ENCODE peak calls at places on chromosomes 7 and 10, in seven cellular contexts. One of them, this sample, is unnamed.

GRCh38 chr7:28272461-28272877 is 91.9 kb upstream of the JAZF1 start:
- DNase-seq in HepG2: no peak
- DNase-seq in GM12878: no peak
- DNase-seq in H1: no peak
- DNase-seq in SK-N-SH: peak
- DNase-seq in HCT116: peak
- DNase-seq in K562: peak
- DNase-seq in this sample: no peak

GRCh38 chr10:11036424-11037011 is 18.8 kb downstream of the CELF2 start:
- DNase-seq in GM12878: no peak
- DNase-seq in K562: peak
- DNase-seq in H1: no peak
- DNase-seq in SK-N-SH: peak
- DNase-seq in HepG2: peak
- DNase-seq in HCT116: no peak
- DNase-seq in this sample: peak

GRCh38 chr10:24871006-24871405 is 81.4 kb downstream of the PRTFDC1 start:
- DNase-seq in HepG2: no peak
- DNase-seq in GM12878: no peak
- DNase-seq in H1: no peak
- DNase-seq in SK-N-SH: no peak
- DNase-seq in HCT116: no peak
- DNase-seq in K562: no peak
- DNase-seq in this sample: no peak

GRCh38 chr10:73413528-73414229 is at the start of gene ANXA7:
- DNase-seq in HCT116: peak
- DNase-seq in SK-N-SH: peak
- DNase-seq in HepG2: peak
- DNase-seq in GM12878: peak
- DNase-seq in K562: peak
- DNase-seq in H1: peak
- DNase-seq in this sample: peak

GRCh38 chr10:92081641-92082040 is 158.1 kb downstream of the BTAF1 start:
- DNase-seq in K562: no peak
- DNase-seq in SK-N-SH: no peak
- DNase-seq in HCT116: no peak
- DNase-seq in H1: no peak
- DNase-seq in HepG2: no peak
- DNase-seq in GM12878: no peak
- DNase-seq in this sample: no peak

GRCh38 chr7:83105948-83106347 is 56.7 kb downstream of the PCLO start:
- DNase-seq in SK-N-SH: no peak
- DNase-seq in HCT116: no peak
- DNase-seq in GM12878: no peak
- DNase-seq in HepG2: no peak
- DNase-seq in K562: no peak
- DNase-seq in H1: no peak
- DNase-seq in this sample: no peak

GRCh38 chr10:95518455-95519131 is 42.6 kb downstream of the SORBS1 start:
- DNase-seq in H1: no peak
- DNase-seq in SK-N-SH: no peak
- DNase-seq in HepG2: no peak
- DNase-seq in K562: no peak
- DNase-seq in HCT116: no peak
- DNase-seq in GM12878: no peak
- DNase-seq in this sample: no peak

GRCh38 chr7:117458977-117459583 is 20.7 kb upstream of the CFTR start:
- DNase-seq in GM12878: no peak
- DNase-seq in SK-N-SH: peak
- DNase-seq in H1: no peak
- DNase-seq in HCT116: peak
- DNase-seq in HepG2: peak
- DNase-seq in K562: peak
- DNase-seq in this sample: peak

GRCh38 chr10:44520651-44521050 is 135.8 kb upstream of the CXCL12 start:
- DNase-seq in GM12878: no peak
- DNase-seq in H1: no peak
- DNase-seq in K562: no peak
- DNase-seq in HCT116: no peak
- DNase-seq in HepG2: no peak
- DNase-seq in SK-N-SH: no peak
- DNase-seq in this sample: no peak

GRCh38 chr7:5396542-5396941 is 27.1 kb downstream of the TNRC18 start:
- DNase-seq in HepG2: no peak
- DNase-seq in HCT116: peak
- DNase-seq in H1: no peak
- DNase-seq in SK-N-SH: peak
- DNase-seq in K562: no peak
- DNase-seq in GM12878: peak
- DNase-seq in this sample: no peak

GRCh38 chr7:1933066-1933835 is 263.2 kb downstream of the ELFN1 start:
- DNase-seq in SK-N-SH: no peak
- DNase-seq in K562: no peak
- DNase-seq in GM12878: no peak
- DNase-seq in H1: no peak
- DNase-seq in HepG2: no peak
- DNase-seq in HCT116: no peak
- DNase-seq in this sample: no peak

GRCh38 chr7:11212816-11213215 is 239.1 kb downstream of the PHF14 start:
- DNase-seq in H1: no peak
- DNase-seq in HepG2: no peak
- DNase-seq in HCT116: no peak
- DNase-seq in SK-N-SH: no peak
- DNase-seq in K562: no peak
- DNase-seq in GM12878: no peak
- DNase-seq in this sample: no peak

GRCh38 chr7:332646-333398 is 42.9 kb downstream of the FOXL3 start:
- DNase-seq in SK-N-SH: peak
- DNase-seq in K562: peak
- DNase-seq in GM12878: no peak
- DNase-seq in H1: peak
- DNase-seq in HepG2: peak
- DNase-seq in HCT116: peak
- DNase-seq in this sample: no peak

GRCh38 chr7:94394399-94395140 is at the start of gene COL1A2:
- DNase-seq in HCT116: no peak
- DNase-seq in GM12878: no peak
- DNase-seq in SK-N-SH: peak
- DNase-seq in HepG2: no peak
- DNase-seq in K562: peak
- DNase-seq in H1: peak
- DNase-seq in this sample: no peak

GRCh38 chr10:76437011-76437410 is 1005.6 kb downstream of the LRMDA start:
- DNase-seq in K562: no peak
- DNase-seq in HepG2: no peak
- DNase-seq in SK-N-SH: no peak
- DNase-seq in H1: no peak
- DNase-seq in HCT116: no peak
- DNase-seq in GM12878: no peak
- DNase-seq in this sample: no peak

GRCh38 chr10:81876253-81876731 is 1.3 kb downstream of the NRG3 start:
- DNase-seq in H1: peak
- DNase-seq in K562: no peak
- DNase-seq in GM12878: no peak
- DNase-seq in HCT116: no peak
- DNase-seq in SK-N-SH: peak
- DNase-seq in HepG2: no peak
- DNase-seq in this sample: no peak

DNA sequence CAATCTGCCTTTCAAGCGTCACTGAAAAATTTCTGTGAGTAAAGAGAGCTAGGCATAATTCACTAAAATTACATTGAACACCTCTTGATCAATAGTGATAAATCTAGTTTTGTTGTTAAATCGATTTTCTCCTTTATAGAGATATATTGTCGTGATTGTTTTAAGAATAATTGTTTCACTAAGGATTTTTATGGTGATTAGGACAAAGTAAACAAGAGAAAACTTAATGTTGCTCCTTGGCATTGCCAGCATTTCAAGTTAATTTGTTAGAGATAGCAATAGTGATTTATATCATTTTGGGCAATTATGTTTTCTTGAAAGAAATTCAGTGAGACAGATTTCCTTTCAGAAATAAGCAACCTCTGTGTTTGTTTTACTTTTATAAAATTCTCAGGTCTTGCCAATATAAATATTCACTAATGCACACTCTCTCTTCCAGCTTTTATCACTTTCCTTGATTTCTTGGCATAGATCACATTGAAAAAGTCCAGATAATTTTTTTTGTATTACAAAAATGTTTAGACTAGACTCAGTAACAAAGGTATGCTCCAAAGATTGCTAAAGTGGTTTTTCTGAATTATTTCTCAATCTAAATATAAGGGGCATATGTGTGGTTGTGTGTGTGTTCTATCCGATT is 538.7 kb downstream of the TFEC start:
- DNase-seq in HepG2: no peak
- DNase-seq in H1: no peak
- DNase-seq in SK-N-SH: no peak
- DNase-seq in GM12878: no peak
- DNase-seq in HCT116: no peak
- DNase-seq in K562: no peak
- DNase-seq in this sample: no peak
- TF ChIP-seq SIN3A in HepG2: no peak
- TF ChIP-seq SIN3A in H1: no peak
- TF ChIP-seq SIN3A in SK-N-SH: no peak
- TF ChIP-seq SIN3A in GM12878: no peak
- TF ChIP-seq SIN3A in HCT116: no peak
- TF ChIP-seq SIN3A in K562: no peak
- TF ChIP-seq SIN3A in this sample: no peak

DNA sequence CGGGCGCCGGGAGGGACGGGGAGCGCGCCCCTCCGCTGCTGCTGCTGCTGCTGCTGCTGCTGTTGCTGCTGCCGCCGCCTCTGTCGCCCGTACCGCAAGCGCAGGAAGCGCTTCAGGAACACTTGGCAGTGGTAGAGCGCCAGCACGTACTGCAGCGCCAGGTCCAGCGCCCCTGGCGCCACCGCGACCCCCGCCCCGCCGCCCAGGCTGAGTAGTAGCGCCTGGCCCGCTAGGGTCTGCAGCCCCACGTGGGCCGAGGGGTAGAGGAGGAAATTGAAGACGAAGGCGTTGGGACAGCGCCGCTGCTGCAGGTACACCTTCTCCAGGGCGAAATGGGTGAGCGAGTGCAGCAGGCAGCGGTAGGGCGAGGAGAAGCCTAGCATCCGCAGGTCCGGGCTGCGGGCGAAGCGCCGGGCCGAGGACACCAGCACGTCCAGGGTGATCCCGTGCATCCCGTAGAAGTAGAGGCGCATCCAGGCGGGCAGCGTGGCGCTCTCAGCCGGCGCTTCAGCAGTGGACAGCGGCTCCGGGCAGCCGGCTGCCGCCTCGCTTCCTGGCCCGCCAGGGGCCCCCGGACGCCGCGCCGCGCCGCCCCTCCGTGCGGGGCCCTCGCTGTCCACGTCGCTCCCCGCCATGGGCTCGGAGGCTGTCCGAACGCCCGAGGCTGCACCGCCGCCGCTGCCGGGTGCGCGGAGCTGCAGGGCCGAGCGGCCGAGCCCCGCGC is at the start of gene TMEM229A:
- DNase-seq in SK-N-SH: peak
- DNase-seq in HCT116: no peak
- DNase-seq in HepG2: no peak
- DNase-seq in GM12878: no peak
- DNase-seq in H1: peak
- DNase-seq in K562: no peak
- DNase-seq in this sample: no peak
- TF ChIP-seq POLR2AphosphoS5 in SK-N-SH: no peak
- TF ChIP-seq POLR2AphosphoS5 in HCT116: no peak
- TF ChIP-seq POLR2AphosphoS5 in HepG2: no peak
- TF ChIP-seq POLR2AphosphoS5 in GM12878: no peak
- TF ChIP-seq POLR2AphosphoS5 in H1: no peak
- TF ChIP-seq POLR2AphosphoS5 in K562: no peak
- TF ChIP-seq POLR2AphosphoS5 in this sample: no peak

DNA sequence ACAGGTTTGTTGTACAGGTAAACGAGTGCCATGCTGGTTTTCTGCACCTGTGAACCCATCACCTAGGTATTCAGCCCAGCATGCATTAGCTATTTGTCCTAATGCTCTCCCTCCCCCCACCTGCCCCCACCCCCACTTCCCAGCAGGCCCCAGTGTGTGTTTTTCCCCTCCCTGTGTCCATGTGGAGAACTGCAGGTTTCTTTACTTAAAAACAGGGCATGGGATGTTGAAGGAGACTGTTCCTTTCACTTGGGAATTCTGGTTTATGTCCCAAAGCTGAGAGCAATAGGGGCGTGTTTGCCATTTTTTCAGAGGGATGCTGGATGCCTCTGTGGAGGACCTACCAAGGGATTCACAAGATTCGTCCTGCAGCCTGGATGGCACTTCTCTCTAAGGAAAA is 135.8 kb downstream of the GALNT17 start:
- DNase-seq in K562: no peak
- DNase-seq in HepG2: no peak
- DNase-seq in H1: no peak
- DNase-seq in HCT116: no peak
- DNase-seq in SK-N-SH: no peak
- DNase-seq in GM12878: no peak
- DNase-seq in this sample: no peak
- TF ChIP-seq SIN3A in K562: no peak
- TF ChIP-seq SIN3A in HepG2: no peak
- TF ChIP-seq SIN3A in H1: no peak
- TF ChIP-seq SIN3A in HCT116: no peak
- TF ChIP-seq SIN3A in SK-N-SH: no peak
- TF ChIP-seq SIN3A in GM12878: no peak
- TF ChIP-seq SIN3A in this sample: no peak

GRCh38 chr10:29620112-29620690 is 14.6 kb downstream of the SVIL start:
- DNase-seq in SK-N-SH: no peak
- DNase-seq in H1: no peak
- DNase-seq in K562: no peak
- DNase-seq in HCT116: no peak
- DNase-seq in HepG2: no peak
- DNase-seq in GM12878: no peak
- DNase-seq in this sample: no peak

GRCh38 chr10:29622382-29622885 is 12.3 kb downstream of the SVIL start:
- DNase-seq in HCT116: no peak
- DNase-seq in GM12878: no peak
- DNase-seq in K562: no peak
- DNase-seq in H1: no peak
- DNase-seq in SK-N-SH: no peak
- DNase-seq in HepG2: no peak
- DNase-seq in this sample: no peak

GRCh38 chr10:29618341-29619171 is 16.2 kb downstream of the SVIL start:
- DNase-seq in SK-N-SH: no peak
- DNase-seq in K562: no peak
- DNase-seq in HepG2: peak
- DNase-seq in H1: no peak
- DNase-seq in GM12878: no peak
- DNase-seq in HCT116: no peak
- DNase-seq in this sample: no peak

GRCh38 chr10:29619273-29619672 is 15.5 kb downstream of the SVIL start:
- DNase-seq in K562: no peak
- DNase-seq in GM12878: no peak
- DNase-seq in H1: no peak
- DNase-seq in HCT116: no peak
- DNase-seq in HepG2: peak
- DNase-seq in SK-N-SH: no peak
- DNase-seq in this sample: no peak

DNA sequence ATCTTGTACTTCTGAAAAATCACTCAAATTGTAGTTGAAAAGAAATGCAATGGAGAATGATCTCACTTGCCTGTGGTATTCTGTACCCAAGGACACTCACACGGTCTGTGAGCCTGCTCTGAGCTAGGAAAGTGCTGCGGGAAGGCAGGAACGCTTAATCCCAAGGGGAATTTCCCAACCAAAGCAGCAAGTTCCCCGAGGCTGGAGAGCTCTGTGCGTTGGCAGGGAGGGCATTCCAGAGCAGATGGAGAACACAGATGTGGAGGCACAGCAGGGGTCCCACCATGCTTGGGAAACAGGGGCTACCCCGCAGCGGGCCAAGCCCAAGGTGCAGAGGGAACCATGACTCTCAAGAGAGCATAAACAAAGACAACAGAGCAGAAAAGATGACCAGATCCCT is 13.6 kb downstream of the SVIL start:
- DNase-seq in HCT116: no peak
- DNase-seq in H1: no peak
- DNase-seq in HepG2: peak
- DNase-seq in K562: no peak
- DNase-seq in SK-N-SH: no peak
- DNase-seq in GM12878: no peak
- DNase-seq in this sample: no peak
- TF ChIP-seq POLR2AphosphoS5 in HCT116: no peak
- TF ChIP-seq POLR2AphosphoS5 in H1: no peak
- TF ChIP-seq POLR2AphosphoS5 in HepG2: no peak
- TF ChIP-seq POLR2AphosphoS5 in K562: no peak
- TF ChIP-seq POLR2AphosphoS5 in SK-N-SH: no peak
- TF ChIP-seq POLR2AphosphoS5 in GM12878: no peak
- TF ChIP-seq POLR2AphosphoS5 in this sample: no peak

This sample was measured in Panc1.